ENCODE peak calls at places on chromosomes 1 and 21, in six cellular contexts. W is trophoblast cell, R is IMR-90, O is mesenchymal stem cell, Z is H1, H is neuronal stem cell. V is an unnamed sample. For H3K4me1, the result is how much of the 10 kb centered on the place peaks cover.

GRCh38 chr1:80988896-80989295 is 811.8 kb upstream of the ADGRL2 start:
- DNase-seq in W (no peak), R (no peak), O (no peak), Z (no peak), H (no peak), V (no peak)

GRCh38 chr1:236179634-236180033 is 37.3 kb downstream of the GPR137B start:
- DNase-seq in W (no peak), R (no peak), O (no peak), Z (no peak), H (no peak), V (no peak)

GRCh38 chr1:22234631-22235030 is 91.7 kb upstream of the WNT4 start:
- DNase-seq in W (no peak), R (no peak), O (no peak), Z (no peak), H (no peak), V (no peak)

GRCh38 chr1:22452401-22452963 is 831 bp downstream of the ZBTB40 start:
- DNase-seq in W (peak), R (peak), O (no peak), Z (no peak), H (no peak), V (no peak)

GRCh38 chr1:170594227-170594626 is 62.3 kb downstream of the GORAB start:
- DNase-seq in W (no peak), R (no peak), O (no peak), Z (no peak), H (no peak), V (no peak)

GRCh38 chr1:111515291-111516007 is 12.0 kb upstream of the ADORA3 start:
- DNase-seq in W (no peak), R (peak), O (no peak), Z (no peak), H (no peak), V (peak)

GRCh38 chr21:23003951-23004350 is 2005.7 kb downstream of the NCAM2 start:
- DNase-seq in W (no peak), R (no peak), O (no peak), Z (no peak), H (no peak), V (no peak)

GRCh38 chr1:14090062-14090461 is 390.1 kb downstream of the PRDM2 start:
- DNase-seq in W (no peak), R (no peak), O (peak), Z (no peak), H (no peak), V (no peak)

GRCh38 chr1:94130851-94131595 is 10.1 kb upstream of the ABCA4 start:
- DNase-seq in W (peak), R (peak), O (peak), Z (no peak), H (no peak), V (no peak)

GRCh38 chr1:235486321-235486720 is 17.9 kb downstream of the B3GALNT2 start:
- DNase-seq in W (no peak), R (peak), O (no peak), Z (no peak), H (no peak), V (no peak)

GRCh38 chr1:26597629-26598039 is 68.1 kb downstream of the RPS6KA1 start:
- DNase-seq in W (peak), R (peak), O (peak), Z (no peak), H (no peak), V (no peak)

GRCh38 chr1:237864338-237865244 is 26.1 kb downstream of the ZP4 start:
- DNase-seq in W (peak), R (no peak), O (peak), Z (peak), H (peak), V (peak)

GRCh38 chr1:169595764-169596711 is 9.8 kb upstream of the F5 start:
- DNase-seq in W (peak), R (peak), O (peak), Z (no peak), H (peak), V (peak)

GRCh38 chr1:207240325-207241095 is 81.0 kb upstream of the CD55 start:
- DNase-seq in W (peak), R (peak), O (no peak), Z (no peak), H (no peak), V (no peak)

GRCh38 chr1:108643492-108644333 is 17.2 kb downstream of the HENMT1 start:
- DNase-seq in W (peak), R (peak), O (peak), Z (no peak), H (peak), V (no peak)

GRCh38 chr21:31117046-31117916 is 79.0 kb upstream of the KRTAP19-8 start:
- DNase-seq in W (peak), R (peak), O (peak), Z (no peak), H (no peak), V (no peak)

GRCh38 chr1:208202333-208202987 is 41.7 kb downstream of the PLXNA2 start:
- DNase-seq in W (no peak), R (no peak), O (no peak), Z (no peak), H (no peak), V (no peak)

GRCh38 chr21:39527664-39528381 is 76.1 kb downstream of the SH3BGR start:
- DNase-seq in W (no peak), R (no peak), O (no peak), Z (no peak), H (no peak), V (no peak)

GRCh38 chr1:240247899-240248298 is 156.2 kb downstream of the FMN2 start:
- DNase-seq in W (no peak), R (no peak), O (no peak), Z (no peak), H (no peak), V (no peak)

GRCh38 chr1:165235777-165236285 is 120.7 kb downstream of the LMX1A start:
- DNase-seq in W (no peak), R (no peak), O (no peak), Z (peak), H (peak), V (peak)

GRCh38 chr1:228267962-228268890 is 60.4 kb downstream of the OBSCN start:
- DNase-seq in W (no peak), R (no peak), O (peak), Z (peak), H (no peak), V (peak)

GRCh38 chr1:19664453-19665043 is at the start of gene HTR6:
- DNase-seq in W (no peak), R (no peak), O (no peak), Z (no peak), H (no peak), V (no peak)

GRCh38 chr1:203229471-203230178 is at the start of gene CHIT1:
- DNase-seq in W (no peak), R (peak), O (no peak), Z (no peak), H (no peak), V (no peak)

GRCh38 chr1:104195395-104195794 is 445.7 kb downstream of the AMY1C start:
- DNase-seq in W (peak), R (no peak), O (peak), Z (no peak), H (no peak), V (no peak)

GRCh38 chr1:220925707-220926106 is 46.5 kb downstream of the HLX start:
- DNase-seq in W (no peak), R (no peak), O (peak), Z (no peak), H (no peak), V (no peak)

GRCh38 chr1:92487078-92487605 is 417 bp upstream of the GFI1 start:
- DNase-seq in W (no peak), R (no peak), O (no peak), Z (no peak), H (no peak), V (no peak)
- H3K4me1 ChIP-seq in W (under half), R (under half), O (under half), Z (under half), H (under half), V (under half)

DNA sequence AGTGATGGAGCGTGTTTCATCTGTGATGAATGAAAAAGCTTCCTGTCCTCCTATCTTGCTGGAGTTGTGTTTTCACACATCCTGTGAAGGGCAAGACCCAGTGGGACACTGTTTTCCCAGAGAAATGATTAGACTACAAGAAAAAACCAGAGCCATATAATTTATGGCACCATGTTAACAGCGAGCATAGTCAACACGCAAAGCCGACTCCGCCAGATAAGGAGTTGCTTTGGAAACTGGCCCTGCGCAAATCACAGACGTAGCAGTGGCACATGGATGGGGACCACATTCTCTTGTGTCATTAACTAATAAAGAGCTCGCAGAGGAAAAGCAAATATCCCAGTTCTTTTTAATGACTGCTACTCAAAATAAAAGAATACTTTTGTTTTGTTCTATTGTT is 471.2 kb upstream of the RUNX1 start:
- DNase-seq in W (no peak), R (no peak), O (peak), Z (no peak), H (no peak), V (no peak)
- H2AFZ ChIP-seq in W (no peak), R (no peak), O (no peak), Z (no peak), H (no peak), V (no peak)

GRCh38 chr1:5812295-5812694 is 179.9 kb downstream of the NPHP4 start:
- DNase-seq in W (no peak), R (no peak), O (no peak), Z (no peak), H (no peak), V (no peak)
- H2AK5ac ChIP-seq in W (no peak), R (no peak), O (no peak), Z (no peak), H (no peak), V (no peak)

DNA sequence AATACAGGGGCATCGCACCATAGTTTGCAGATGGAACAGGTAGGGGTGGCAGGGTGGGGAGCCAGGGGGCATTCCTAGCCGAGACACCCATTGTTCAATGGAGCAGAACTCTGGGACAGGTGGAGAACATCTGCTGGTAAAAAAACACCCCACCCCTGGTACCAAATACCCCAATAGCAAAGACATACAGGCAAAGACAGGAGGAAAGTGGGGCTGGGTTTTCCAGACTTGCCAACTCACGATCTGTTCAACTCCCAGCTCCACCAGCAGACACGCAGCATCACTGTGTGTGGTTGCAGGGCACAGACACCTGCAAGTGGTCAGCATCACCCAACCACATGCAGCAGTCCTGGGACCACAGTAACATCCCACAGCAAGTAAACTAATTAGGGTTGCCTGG is 328 bp upstream of the KRTAP10-8 start:
- DNase-seq in W (no peak), R (no peak), O (no peak), Z (no peak), H (no peak), V (no peak)
- H3K4me1 ChIP-seq in W (under half), R (under half), O (under half), Z (under half), H (under half), V (under half)

GRCh38 chr1:219039755-219040154 is 133.9 kb upstream of the LYPLAL1 start:
- DNase-seq in W (no peak), R (peak), O (peak), Z (no peak), H (no peak), V (no peak)

GRCh38 chr1:219041141-219041540 is 132.5 kb upstream of the LYPLAL1 start:
- DNase-seq in W (no peak), R (peak), O (peak), Z (no peak), H (no peak), V (no peak)

GRCh38 chr1:219040291-219040690 is 133.4 kb upstream of the LYPLAL1 start:
- DNase-seq in W (no peak), R (no peak), O (no peak), Z (no peak), H (peak), V (no peak)

GRCh38 chr1:219042769-219043168 is 130.9 kb upstream of the LYPLAL1 start:
- DNase-seq in W (no peak), R (no peak), O (no peak), Z (no peak), H (no peak), V (no peak)

DNA sequence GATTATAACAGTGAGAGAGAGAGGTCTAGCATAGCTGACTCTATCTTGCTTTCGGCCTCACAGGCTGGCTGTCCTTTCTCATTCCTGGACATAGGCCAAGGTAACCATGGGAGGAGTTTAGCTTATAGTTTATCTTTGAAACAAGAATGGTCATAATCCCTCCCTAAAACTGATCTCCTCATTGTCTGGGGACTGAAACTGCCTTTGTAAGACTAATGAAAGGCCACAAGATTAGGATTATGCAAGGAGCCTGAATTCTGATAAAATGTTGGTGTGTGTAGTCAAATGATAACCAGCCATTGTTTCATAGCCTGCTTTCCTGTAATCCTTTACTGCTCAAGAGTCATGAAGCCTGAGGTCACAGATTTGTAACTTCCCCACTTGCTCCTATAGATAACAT is 131.9 kb upstream of the LYPLAL1 start:
- DNase-seq in W (no peak), R (peak), O (peak), Z (no peak), H (no peak), V (no peak)
- H2AFZ ChIP-seq in W (no peak), R (no peak), O (no peak), Z (no peak), H (no peak), V (no peak)

DNA sequence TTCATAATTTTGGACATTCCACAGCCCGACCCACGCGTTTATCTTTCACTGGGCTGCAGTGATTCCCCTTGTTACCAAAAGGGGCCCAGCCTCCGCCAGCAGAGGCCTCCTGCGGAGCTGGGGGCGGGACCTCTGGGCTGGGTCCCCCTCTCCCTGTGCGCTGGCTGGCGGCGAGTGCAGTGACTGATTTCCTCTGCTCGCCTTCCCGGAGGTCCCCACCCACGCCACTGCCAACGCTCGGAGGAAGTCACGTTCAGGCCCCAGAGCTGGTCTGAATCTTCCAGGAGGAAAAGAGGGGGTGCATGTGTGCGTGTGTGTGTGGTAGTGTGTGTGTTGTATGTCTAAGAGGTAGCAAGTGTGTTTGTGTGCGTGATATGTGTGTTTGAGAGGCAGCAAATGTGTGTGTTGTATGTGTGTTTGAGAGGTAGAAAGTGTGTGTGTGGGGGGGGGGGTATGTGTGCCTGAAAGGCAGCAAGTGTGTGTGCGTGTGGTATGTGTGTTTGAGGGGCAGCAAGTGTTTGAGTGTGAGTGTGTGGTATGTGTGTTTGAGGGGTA is 35.0 kb upstream of the JAK1 start:
- DNase-seq in W (peak), R (peak), O (peak), Z (peak), H (no peak), V (peak)
- H2AK5ac ChIP-seq in W (peak), R (peak), O (peak), Z (peak), H (no peak), V (no peak)

GRCh38 chr1:39394059-39394458 is 97.4 kb upstream of the BMP8A start:
- DNase-seq in W (no peak), R (no peak), O (no peak), Z (no peak), H (no peak), V (no peak)

GRCh38 chr1:39394598-39394997 is 96.8 kb upstream of the BMP8A start:
- DNase-seq in W (no peak), R (no peak), O (no peak), Z (no peak), H (no peak), V (no peak)

GRCh38 chr1:39393645-39394044 is 97.8 kb upstream of the BMP8A start:
- DNase-seq in W (no peak), R (no peak), O (no peak), Z (no peak), H (no peak), V (no peak)

GRCh38 chr1:39391741-39392679 is 99.4 kb upstream of the BMP8A start:
- DNase-seq in W (no peak), R (peak), O (peak), Z (no peak), H (no peak), V (no peak)

GRCh38 chr1:39392851-39393573 is 98.4 kb upstream of the BMP8A start:
- DNase-seq in W (no peak), R (no peak), O (no peak), Z (no peak), H (no peak), V (no peak)
- H3K4me1 ChIP-seq in W (under half), R (under half), O (under half), Z (under half), H (under half), V (under half)

GRCh38 chr1:229753764-229754553 is 127.9 kb downstream of the URB2 start:
- DNase-seq in W (no peak), R (no peak), O (no peak), Z (no peak), H (no peak), V (no peak)
- H2AFZ ChIP-seq in W (no peak), R (no peak), O (no peak), Z (no peak), H (no peak), V (no peak)

GRCh38 chr1:1919304-1920056 is 401 bp upstream of the TMEM52 start:
- DNase-seq in W (peak), R (peak), O (peak), Z (peak), H (peak), V (peak)
- H2AK5ac ChIP-seq in W (no peak), R (peak), O (no peak), Z (no peak), H (peak), V (no peak)

V was measured in H9.